ENCODE peak calls at places on chromosome 2, in four cellular contexts. C, A, E and X are unnamed samples.

GRCh38 chr2:112006076-112006410 is 49.0 kb upstream of the TMEM87B start:
- DNase-seq in C (no peak), E (no peak), A (no peak), X (no peak)

GRCh38 chr2:64792310-64792709 is 138.6 kb upstream of the SERTAD2 start:
- DNase-seq in C (no peak), A (no peak), E (no peak), X (no peak)

GRCh38 chr2:237181844-237182243 is 96.2 kb downstream of the COPS8 start:
- DNase-seq in E (no peak), A (no peak), C (no peak), X (no peak)

GRCh38 chr2:44549856-44550255 is 188.1 kb downstream of the CAMKMT start:
- DNase-seq in A (no peak), E (no peak), C (no peak), X (no peak)

GRCh38 chr2:197804758-197805597 is 585 bp downstream of the PLCL1 start:
- DNase-seq in A (no peak), E (peak; percentile 29), C (peak; percentile 25), X (peak; percentile 33)

GRCh38 chr2:13114391-13114790 is 397.7 kb downstream of the TRIB2 start:
- DNase-seq in E (peak; percentile 45), C (no peak), A (no peak), X (no peak)

GRCh38 chr2:64419591-64420165 is 34.3 kb upstream of the LGALSL start:
- DNase-seq in C (no peak), A (no peak), E (no peak), X (no peak)

GRCh38 chr2:167733750-167734149 is 513.6 kb downstream of the STK39 start:
- DNase-seq in A (peak; percentile 48), C (peak; percentile 55), E (no peak), X (no peak)

DNA sequence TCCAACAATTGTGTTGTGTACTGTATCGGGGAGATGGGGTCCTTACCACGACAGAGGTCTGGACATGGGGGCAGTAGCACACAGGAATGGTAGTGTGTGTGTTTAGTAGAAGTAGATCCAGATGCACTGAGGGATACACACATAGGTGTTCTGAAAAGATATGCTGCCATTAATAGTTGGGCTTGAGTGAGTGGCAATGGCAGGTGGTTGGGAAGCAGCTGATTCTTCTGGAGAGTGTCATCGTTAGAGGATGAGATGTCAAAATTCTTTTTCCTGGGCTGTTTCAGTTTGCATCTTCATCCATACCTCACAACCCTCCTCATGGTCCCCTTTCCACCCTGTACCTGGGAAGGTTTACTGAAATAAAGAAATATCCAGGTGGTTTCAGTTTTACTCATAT is 66.6 kb downstream of the UGGT1 start:
- DNase-seq in C (no peak), A (no peak), E (no peak), X (no peak)
- H3K4me3 ChIP-seq in C (no peak overlapping the region), A (no peak overlapping the region), E (no peak overlapping the region), X (no peak overlapping the region)

DNA sequence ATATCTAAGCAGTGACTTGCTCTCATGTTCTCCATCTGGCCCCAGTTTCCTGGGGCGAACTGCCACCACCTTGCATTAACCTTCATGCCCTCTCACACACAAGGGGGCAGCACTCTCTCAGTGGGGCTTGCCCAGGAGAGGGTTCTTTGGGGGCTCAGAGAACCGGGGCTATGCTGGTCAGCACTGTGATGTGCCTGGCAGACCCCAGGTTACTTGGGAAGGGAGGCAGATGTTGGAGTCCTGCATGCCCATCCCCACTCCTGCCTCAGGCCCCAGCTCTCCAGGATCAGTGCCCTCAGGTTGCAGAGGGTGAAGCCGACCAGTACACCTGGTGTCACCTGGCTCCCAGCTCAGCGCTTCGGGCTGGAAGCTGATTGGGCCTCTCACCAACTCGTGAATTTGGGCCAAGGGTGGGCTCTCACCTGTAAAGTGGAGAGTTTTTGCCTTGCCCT is 396.2 kb upstream of the HS6ST1 start:
- DNase-seq in A (no peak), E (no peak), C (no peak), X (no peak)
- TF ChIP-seq CTCF in A (no peak), E (no peak), C (no peak), X (no peak)

GRCh38 chr2:148751907-148752306 is 107.4 kb downstream of the EPC2 start:
- DNase-seq in E (no peak), A (no peak), C (no peak), X (no peak)
- H3K4me3 ChIP-seq in E (no peak overlapping the region), A (no peak overlapping the region), C (no peak overlapping the region), X (no peak overlapping the region)

GRCh38 chr2:140085674-140086073 is 1305.5 kb upstream of the NXPH2 start:
- DNase-seq in A (no peak), E (no peak), C (no peak), X (no peak)
- TF ChIP-seq CTCF in A (no peak), E (peak; percentile 19), C (no peak), X (peak; percentile 17)

DNA sequence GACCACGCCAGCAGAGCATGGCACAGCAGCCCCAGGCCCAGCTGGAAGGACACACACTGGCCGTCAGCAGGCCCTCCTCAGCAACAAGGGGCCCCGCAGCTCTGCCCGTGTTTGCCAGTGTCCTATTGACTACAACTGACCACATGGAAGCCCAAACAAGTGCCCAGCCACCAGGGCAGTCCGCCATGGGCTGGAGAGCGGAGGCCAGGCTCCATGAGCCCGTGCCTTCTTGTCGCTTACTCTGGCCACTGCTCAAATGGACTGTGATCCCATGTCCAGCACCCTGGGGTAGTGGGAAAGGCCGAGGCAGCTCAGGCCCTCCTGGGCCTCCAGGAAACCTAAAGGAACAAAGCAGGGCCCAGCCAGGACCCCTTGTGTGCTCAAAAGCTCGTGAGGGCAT is 53.9 kb upstream of the TAF1B start:
- DNase-seq in A (no peak), C (no peak), E (no peak), X (no peak)
- H3K4me3 ChIP-seq in A (no peak overlapping the region), C (no peak overlapping the region), E (no peak overlapping the region), X (no peak overlapping the region)

GRCh38 chr2:183248866-183249567 is 124.8 kb downstream of the NUP35 start:
- DNase-seq in A (no peak), E (no peak), C (peak; percentile 3), X (no peak)
- TF ChIP-seq CTCF in A (peak; percentile 31), E (peak; percentile 65), C (no peak), X (peak; percentile 27)

DNA sequence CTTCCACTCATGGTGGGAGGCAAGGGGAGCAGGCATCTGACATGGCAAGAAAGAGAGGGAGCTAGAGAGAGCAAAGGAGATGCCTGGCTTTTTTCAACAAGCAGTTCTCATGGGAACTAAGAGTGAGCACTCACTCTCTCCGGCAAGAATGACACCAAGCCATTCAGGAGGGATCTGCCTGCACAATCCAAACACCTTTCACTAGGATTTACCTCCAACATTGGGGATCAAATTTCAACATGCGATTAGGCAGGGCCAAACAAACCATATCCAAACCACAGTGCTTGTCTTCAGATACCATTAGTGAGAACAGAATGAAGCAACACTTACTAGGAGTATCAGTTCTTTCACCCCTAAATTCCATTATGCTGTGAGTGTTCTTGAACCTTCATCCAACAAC is 77.3 kb downstream of the FIGN start:
- DNase-seq in E (no peak), C (no peak), A (no peak), X (no peak)
- H3K4me3 ChIP-seq in E (no peak overlapping the region), C (no peak overlapping the region), A (no peak overlapping the region), X (no peak overlapping the region)

GRCh38 chr2:1743396-1744150 is 742 bp downstream of the PXDN start:
- DNase-seq in A (no peak), C (peak; percentile 5), E (peak; percentile 56), X (no peak)
- TF ChIP-seq CTCF in A (no peak), C (no peak), E (no peak), X (no peak)

GRCh38 chr2:17518212-17519154 is at the start of gene RAD51AP2:
- DNase-seq in E (peak; percentile 89), C (peak; percentile 83), A (peak; percentile 81), X (peak; percentile 83)
- H3K4me3 ChIP-seq in E (peak within 1 kb of the TSS; percentile 47), C (peak within 1 kb of the TSS; percentile 6), A (peak within 1 kb of the TSS; percentile 62), X (peak within 1 kb of the TSS; percentile 47)

GRCh38 chr2:180601016-180601415 is 379.4 kb upstream of the UBE2E3 start:
- DNase-seq in A (no peak), C (no peak), E (no peak), X (no peak)

GRCh38 chr2:180599804-180600203 is 380.6 kb upstream of the UBE2E3 start:
- DNase-seq in C (no peak), E (no peak), A (no peak), X (no peak)

GRCh38 chr2:180607501-180608060 is 372.8 kb upstream of the UBE2E3 start:
- DNase-seq in C (no peak), E (no peak), A (no peak), X (no peak)

DNA sequence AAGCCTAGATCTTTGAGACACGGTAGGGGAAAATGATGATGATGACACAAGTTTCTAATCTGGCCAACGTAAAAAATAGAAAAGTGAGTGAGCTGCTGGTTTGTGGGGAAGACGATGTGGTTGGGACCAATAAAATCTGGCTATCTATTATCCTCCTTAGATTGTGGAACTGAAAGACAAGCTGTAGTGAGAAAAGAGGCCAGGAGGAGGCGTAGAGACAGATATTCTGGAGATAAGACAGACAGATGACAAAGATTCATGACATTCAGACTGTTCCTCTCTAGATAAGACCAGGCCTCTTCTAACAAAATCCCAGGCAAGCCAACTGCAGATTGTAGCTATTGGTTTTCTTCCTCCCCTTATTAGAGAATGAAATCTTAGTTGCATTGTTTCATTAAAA is 376.3 kb upstream of the UBE2E3 start:
- DNase-seq in E (no peak), C (peak; percentile 61), A (peak; percentile 13), X (no peak)
- TF ChIP-seq CTCF in E (no peak), C (no peak), A (no peak), X (no peak)